ENCODE peak calls at places on chromosome 20, in eight cellular contexts. One of them, this sample, is unnamed.

GRCh38 chr20:63968928-63969760 is 586 bp downstream of the ZNF512B start:
- DNase-seq in GM04503: no peak
- DNase-seq in activated gamma-delta T cell treated with Interleukin-2 at 50 U/mL for 16 hours: peak; percentile 22
- DNase-seq in mucosa of gallbladder: peak; percentile 9
- DNase-seq in NCI-H1092 treated with DMSO at 0.1 percent for 48 hours: peak; percentile 23
- DNase-seq in globus pallidus: no peak
- DNase-seq in AG04450: no peak
- DNase-seq in dorsolateral prefrontal cortex: no peak
- DNase-seq in this sample: no peak

GRCh38 chr20:57807418-57808265 is 97.8 kb upstream of the PMEPA1 start:
- DNase-seq in GM04503: no peak
- DNase-seq in activated gamma-delta T cell treated with Interleukin-2 at 50 U/mL for 16 hours: no peak
- DNase-seq in mucosa of gallbladder: no peak
- DNase-seq in NCI-H1092 treated with DMSO at 0.1 percent for 48 hours: no peak
- DNase-seq in globus pallidus: no peak
- DNase-seq in AG04450: no peak
- DNase-seq in dorsolateral prefrontal cortex: no peak
- DNase-seq in this sample: no peak

GRCh38 chr20:1895674-1896496 is 678 bp downstream of the SIRPA start:
- DNase-seq in GM04503: no peak
- DNase-seq in activated gamma-delta T cell treated with Interleukin-2 at 50 U/mL for 16 hours: no peak
- DNase-seq in mucosa of gallbladder: peak; percentile 36
- DNase-seq in NCI-H1092 treated with DMSO at 0.1 percent for 48 hours: no peak
- DNase-seq in globus pallidus: no peak
- DNase-seq in AG04450: no peak
- DNase-seq in dorsolateral prefrontal cortex: no peak
- DNase-seq in this sample: no peak

GRCh38 chr20:5888051-5888450 is 62.3 kb downstream of the TRMT6 start:
- DNase-seq in GM04503: no peak
- DNase-seq in activated gamma-delta T cell treated with Interleukin-2 at 50 U/mL for 16 hours: no peak
- DNase-seq in mucosa of gallbladder: no peak
- DNase-seq in NCI-H1092 treated with DMSO at 0.1 percent for 48 hours: no peak
- DNase-seq in globus pallidus: no peak
- DNase-seq in AG04450: no peak
- DNase-seq in dorsolateral prefrontal cortex: no peak
- DNase-seq in this sample: no peak

GRCh38 chr20:40582531-40582930 is 106.5 kb downstream of the MAFB start:
- DNase-seq in GM04503: no peak
- DNase-seq in activated gamma-delta T cell treated with Interleukin-2 at 50 U/mL for 16 hours: no peak
- DNase-seq in mucosa of gallbladder: no peak
- DNase-seq in NCI-H1092 treated with DMSO at 0.1 percent for 48 hours: no peak
- DNase-seq in globus pallidus: no peak
- DNase-seq in AG04450: no peak
- DNase-seq in dorsolateral prefrontal cortex: no peak
- DNase-seq in this sample: no peak

GRCh38 chr20:9071976-9072726 is 3.3 kb downstream of the PLCB4 start:
- DNase-seq in GM04503: no peak
- DNase-seq in activated gamma-delta T cell treated with Interleukin-2 at 50 U/mL for 16 hours: no peak
- DNase-seq in mucosa of gallbladder: no peak
- DNase-seq in NCI-H1092 treated with DMSO at 0.1 percent for 48 hours: no peak
- DNase-seq in globus pallidus: no peak
- DNase-seq in AG04450: no peak
- DNase-seq in dorsolateral prefrontal cortex: no peak
- DNase-seq in this sample: no peak

GRCh38 chr20:14928083-14928482 is 590.7 kb upstream of the FLRT3 start:
- DNase-seq in GM04503: no peak
- DNase-seq in activated gamma-delta T cell treated with Interleukin-2 at 50 U/mL for 16 hours: no peak
- DNase-seq in mucosa of gallbladder: no peak
- DNase-seq in NCI-H1092 treated with DMSO at 0.1 percent for 48 hours: peak; percentile 4
- DNase-seq in globus pallidus: no peak
- DNase-seq in AG04450: no peak
- DNase-seq in dorsolateral prefrontal cortex: no peak
- DNase-seq in this sample: no peak

GRCh38 chr20:1830240-1830639 is 65.0 kb upstream of the SIRPA start:
- DNase-seq in GM04503: peak; percentile 81
- DNase-seq in activated gamma-delta T cell treated with Interleukin-2 at 50 U/mL for 16 hours: no peak
- DNase-seq in mucosa of gallbladder: peak; percentile 80
- DNase-seq in NCI-H1092 treated with DMSO at 0.1 percent for 48 hours: no peak
- DNase-seq in globus pallidus: peak; percentile 78
- DNase-seq in AG04450: peak; percentile 94
- DNase-seq in dorsolateral prefrontal cortex: peak; percentile 35
- DNase-seq in this sample: peak; percentile 98

GRCh38 chr20:34621383-34622367 is 55.2 kb downstream of the PIGU start:
- DNase-seq in GM04503: no peak
- DNase-seq in activated gamma-delta T cell treated with Interleukin-2 at 50 U/mL for 16 hours: no peak
- DNase-seq in mucosa of gallbladder: peak; percentile 54
- DNase-seq in NCI-H1092 treated with DMSO at 0.1 percent for 48 hours: no peak
- DNase-seq in globus pallidus: no peak
- DNase-seq in AG04450: no peak
- DNase-seq in dorsolateral prefrontal cortex: no peak
- DNase-seq in this sample: peak; percentile 12

GRCh38 chr20:42007251-42007650 is 389.1 kb upstream of the CHD6 start:
- DNase-seq in GM04503: no peak
- DNase-seq in activated gamma-delta T cell treated with Interleukin-2 at 50 U/mL for 16 hours: no peak
- DNase-seq in mucosa of gallbladder: no peak
- DNase-seq in NCI-H1092 treated with DMSO at 0.1 percent for 48 hours: no peak
- DNase-seq in globus pallidus: no peak
- DNase-seq in AG04450: no peak
- DNase-seq in dorsolateral prefrontal cortex: no peak
- DNase-seq in this sample: no peak

GRCh38 chr20:25308671-25309394 is 60.9 kb downstream of the PYGB start:
- DNase-seq in GM04503: no peak
- DNase-seq in activated gamma-delta T cell treated with Interleukin-2 at 50 U/mL for 16 hours: no peak
- DNase-seq in mucosa of gallbladder: no peak
- DNase-seq in NCI-H1092 treated with DMSO at 0.1 percent for 48 hours: no peak
- DNase-seq in globus pallidus: no peak
- DNase-seq in AG04450: no peak
- DNase-seq in dorsolateral prefrontal cortex: no peak
- DNase-seq in this sample: peak; percentile 63

GRCh38 chr20:44031822-44032582 is 117.3 kb downstream of the TOX2 start:
- DNase-seq in GM04503: no peak
- DNase-seq in activated gamma-delta T cell treated with Interleukin-2 at 50 U/mL for 16 hours: no peak
- DNase-seq in mucosa of gallbladder: no peak
- DNase-seq in NCI-H1092 treated with DMSO at 0.1 percent for 48 hours: no peak
- DNase-seq in globus pallidus: no peak
- DNase-seq in AG04450: no peak
- DNase-seq in dorsolateral prefrontal cortex: no peak
- DNase-seq in this sample: no peak

GRCh38 chr20:32538526-32538918 is 46.6 kb downstream of the NOL4L start:
- DNase-seq in GM04503: no peak
- DNase-seq in activated gamma-delta T cell treated with Interleukin-2 at 50 U/mL for 16 hours: peak; percentile 36
- DNase-seq in mucosa of gallbladder: no peak
- DNase-seq in NCI-H1092 treated with DMSO at 0.1 percent for 48 hours: no peak
- DNase-seq in globus pallidus: no peak
- DNase-seq in AG04450: no peak
- DNase-seq in dorsolateral prefrontal cortex: no peak
- DNase-seq in this sample: no peak

GRCh38 chr20:61631770-61632169 is 379.7 kb downstream of the CDH4 start:
- DNase-seq in GM04503: no peak
- DNase-seq in activated gamma-delta T cell treated with Interleukin-2 at 50 U/mL for 16 hours: no peak
- DNase-seq in mucosa of gallbladder: no peak
- DNase-seq in NCI-H1092 treated with DMSO at 0.1 percent for 48 hours: no peak
- DNase-seq in globus pallidus: no peak
- DNase-seq in AG04450: no peak
- DNase-seq in dorsolateral prefrontal cortex: no peak
- DNase-seq in this sample: no peak

GRCh38 chr20:36396340-36396739 is 90.2 kb downstream of the DLGAP4 start:
- DNase-seq in GM04503: no peak
- DNase-seq in activated gamma-delta T cell treated with Interleukin-2 at 50 U/mL for 16 hours: no peak
- DNase-seq in mucosa of gallbladder: no peak
- DNase-seq in NCI-H1092 treated with DMSO at 0.1 percent for 48 hours: no peak
- DNase-seq in globus pallidus: no peak
- DNase-seq in AG04450: no peak
- DNase-seq in dorsolateral prefrontal cortex: no peak
- DNase-seq in this sample: no peak

GRCh38 chr20:588476-588875 is 21.6 kb downstream of the TCF15 start:
- DNase-seq in GM04503: no peak
- DNase-seq in activated gamma-delta T cell treated with Interleukin-2 at 50 U/mL for 16 hours: no peak
- DNase-seq in mucosa of gallbladder: no peak
- DNase-seq in NCI-H1092 treated with DMSO at 0.1 percent for 48 hours: no peak
- DNase-seq in globus pallidus: no peak
- DNase-seq in AG04450: no peak
- DNase-seq in dorsolateral prefrontal cortex: no peak
- DNase-seq in this sample: no peak

GRCh38 chr20:35604444-35604750 is 11.2 kb upstream of the SPAG4 start:
- DNase-seq in GM04503: no peak
- DNase-seq in activated gamma-delta T cell treated with Interleukin-2 at 50 U/mL for 16 hours: no peak
- DNase-seq in mucosa of gallbladder: no peak
- DNase-seq in NCI-H1092 treated with DMSO at 0.1 percent for 48 hours: no peak
- DNase-seq in globus pallidus: no peak
- DNase-seq in AG04450: no peak
- DNase-seq in dorsolateral prefrontal cortex: no peak
- DNase-seq in this sample: no peak

GRCh38 chr20:46090095-46090388 is 280 bp upstream of the NCOA5 start:
- DNase-seq in GM04503: no peak
- DNase-seq in activated gamma-delta T cell treated with Interleukin-2 at 50 U/mL for 16 hours: no peak
- DNase-seq in mucosa of gallbladder: no peak
- DNase-seq in NCI-H1092 treated with DMSO at 0.1 percent for 48 hours: no peak
- DNase-seq in globus pallidus: no peak
- DNase-seq in AG04450: no peak
- DNase-seq in dorsolateral prefrontal cortex: no peak
- DNase-seq in this sample: no peak

GRCh38 chr20:63957690-63958441 is 1.6 kb upstream of the UCKL1 start:
- DNase-seq in GM04503: no peak
- DNase-seq in activated gamma-delta T cell treated with Interleukin-2 at 50 U/mL for 16 hours: no peak
- DNase-seq in mucosa of gallbladder: no peak
- DNase-seq in NCI-H1092 treated with DMSO at 0.1 percent for 48 hours: no peak
- DNase-seq in globus pallidus: no peak
- DNase-seq in AG04450: no peak
- DNase-seq in dorsolateral prefrontal cortex: no peak
- DNase-seq in this sample: no peak

GRCh38 chr20:32040142-32040953 is 11.7 kb upstream of the HCK start:
- DNase-seq in GM04503: no peak
- DNase-seq in activated gamma-delta T cell treated with Interleukin-2 at 50 U/mL for 16 hours: no peak
- DNase-seq in mucosa of gallbladder: no peak
- DNase-seq in NCI-H1092 treated with DMSO at 0.1 percent for 48 hours: no peak
- DNase-seq in globus pallidus: peak; percentile 59
- DNase-seq in AG04450: no peak
- DNase-seq in dorsolateral prefrontal cortex: no peak
- DNase-seq in this sample: no peak

GRCh38 chr20:49288784-49289696 is 11.2 kb upstream of the ZNFX1 start:
- DNase-seq in GM04503: no peak
- DNase-seq in activated gamma-delta T cell treated with Interleukin-2 at 50 U/mL for 16 hours: no peak
- DNase-seq in mucosa of gallbladder: peak; percentile 60
- DNase-seq in NCI-H1092 treated with DMSO at 0.1 percent for 48 hours: no peak
- DNase-seq in globus pallidus: no peak
- DNase-seq in AG04450: no peak
- DNase-seq in dorsolateral prefrontal cortex: no peak
- DNase-seq in this sample: no peak

GRCh38 chr20:40279390-40279789 is 409.6 kb downstream of the MAFB start:
- DNase-seq in GM04503: peak; percentile 73
- DNase-seq in activated gamma-delta T cell treated with Interleukin-2 at 50 U/mL for 16 hours: no peak
- DNase-seq in mucosa of gallbladder: peak; percentile 61
- DNase-seq in NCI-H1092 treated with DMSO at 0.1 percent for 48 hours: no peak
- DNase-seq in globus pallidus: peak; percentile 50
- DNase-seq in AG04450: peak; percentile 15
- DNase-seq in dorsolateral prefrontal cortex: no peak
- DNase-seq in this sample: peak; percentile 5

GRCh38 chr20:53331151-53331973 is 262.3 kb downstream of the ZNF217 start:
- DNase-seq in GM04503: peak; percentile 21
- DNase-seq in activated gamma-delta T cell treated with Interleukin-2 at 50 U/mL for 16 hours: no peak
- DNase-seq in mucosa of gallbladder: no peak
- DNase-seq in NCI-H1092 treated with DMSO at 0.1 percent for 48 hours: no peak
- DNase-seq in globus pallidus: no peak
- DNase-seq in AG04450: no peak
- DNase-seq in dorsolateral prefrontal cortex: no peak
- DNase-seq in this sample: no peak

GRCh38 chr20:513429-513828 is 30.2 kb downstream of the CSNK2A1 start:
- DNase-seq in GM04503: no peak
- DNase-seq in activated gamma-delta T cell treated with Interleukin-2 at 50 U/mL for 16 hours: no peak
- DNase-seq in mucosa of gallbladder: no peak
- DNase-seq in NCI-H1092 treated with DMSO at 0.1 percent for 48 hours: no peak
- DNase-seq in globus pallidus: no peak
- DNase-seq in AG04450: no peak
- DNase-seq in dorsolateral prefrontal cortex: no peak
- DNase-seq in this sample: peak; percentile 8

This sample was measured in HFFc6.